ENCODE peak calls at places on chromosomes 4 and X, in four cellular contexts. One of them, this sample, is unnamed.

GRCh38 chr4:108359936-108360681 is 191.4 kb upstream of the LEF1 start:
- DNase-seq in NCI-H1417: no peak
- DNase-seq in C1 segment of cervical spinal cord: no peak
- DNase-seq in iris pigment epithelial cell: no peak
- DNase-seq in this sample: peak

GRCh38 chr4:123505457-123506310 is 109.1 kb downstream of the SPRY1 start:
- DNase-seq in NCI-H1417: peak
- DNase-seq in C1 segment of cervical spinal cord: peak
- DNase-seq in iris pigment epithelial cell: peak
- DNase-seq in this sample: peak

GRCh38 chr4:105346869-105347268 is 127.0 kb downstream of the PPA2 start:
- DNase-seq in NCI-H1417: no peak
- DNase-seq in C1 segment of cervical spinal cord: no peak
- DNase-seq in iris pigment epithelial cell: no peak
- DNase-seq in this sample: no peak

GRCh38 chrX:45699158-45699557 is 498.5 kb upstream of the DIPK2B start:
- DNase-seq in NCI-H1417: no peak
- DNase-seq in C1 segment of cervical spinal cord: no peak
- DNase-seq in iris pigment epithelial cell: peak
- DNase-seq in this sample: peak

GRCh38 chrX:155966876-155967275 is 30.6 kb upstream of the IL9R start:
- DNase-seq in NCI-H1417: peak
- DNase-seq in C1 segment of cervical spinal cord: no peak
- DNase-seq in iris pigment epithelial cell: peak
- DNase-seq in this sample: peak

GRCh38 chr4:77817304-77818076 is 1.7 kb downstream of the CNOT6L start:
- DNase-seq in NCI-H1417: peak
- DNase-seq in C1 segment of cervical spinal cord: no peak
- DNase-seq in iris pigment epithelial cell: no peak
- DNase-seq in this sample: peak

GRCh38 chrX:10795721-10796120 is 175.3 kb upstream of the MID1 start:
- DNase-seq in NCI-H1417: no peak
- DNase-seq in C1 segment of cervical spinal cord: no peak
- DNase-seq in iris pigment epithelial cell: no peak
- DNase-seq in this sample: no peak

GRCh38 chr4:26938516-26938915 is 77.9 kb downstream of the STIM2 start:
- DNase-seq in NCI-H1417: no peak
- DNase-seq in C1 segment of cervical spinal cord: no peak
- DNase-seq in iris pigment epithelial cell: no peak
- DNase-seq in this sample: no peak

GRCh38 chr4:744212-744841 is 38.7 kb downstream of the PCGF3 start:
- DNase-seq in NCI-H1417: no peak
- DNase-seq in C1 segment of cervical spinal cord: no peak
- DNase-seq in iris pigment epithelial cell: no peak
- DNase-seq in this sample: no peak

GRCh38 chrX:18981124-18981807 is 2.6 kb downstream of the PHKA2 start:
- DNase-seq in NCI-H1417: no peak
- DNase-seq in C1 segment of cervical spinal cord: no peak
- DNase-seq in iris pigment epithelial cell: no peak
- DNase-seq in this sample: no peak

GRCh38 chrX:54721424-54721823 is 76.6 kb downstream of the ITIH6 start:
- DNase-seq in NCI-H1417: no peak
- DNase-seq in C1 segment of cervical spinal cord: no peak
- DNase-seq in iris pigment epithelial cell: no peak
- DNase-seq in this sample: peak

GRCh38 chrX:27336466-27337091 is 126.6 kb downstream of the PPP4R3C start:
- DNase-seq in NCI-H1417: peak
- DNase-seq in C1 segment of cervical spinal cord: no peak
- DNase-seq in iris pigment epithelial cell: peak
- DNase-seq in this sample: peak

GRCh38 chr4:13170131-13170530 is 314.0 kb downstream of the RAB28 start:
- DNase-seq in NCI-H1417: no peak
- DNase-seq in C1 segment of cervical spinal cord: no peak
- DNase-seq in iris pigment epithelial cell: no peak
- DNase-seq in this sample: no peak

GRCh38 chr4:137203601-137204000 is 328.7 kb downstream of the PCDH18 start:
- DNase-seq in NCI-H1417: no peak
- DNase-seq in C1 segment of cervical spinal cord: no peak
- DNase-seq in iris pigment epithelial cell: peak
- DNase-seq in this sample: peak

GRCh38 chr4:174697164-174697563 is 131.9 kb downstream of the GLRA3 start:
- DNase-seq in NCI-H1417: no peak
- DNase-seq in C1 segment of cervical spinal cord: no peak
- DNase-seq in iris pigment epithelial cell: peak
- DNase-seq in this sample: no peak

GRCh38 chr4:125317526-125317880 is 2.7 kb downstream of the FAT4 start:
- DNase-seq in NCI-H1417: peak
- DNase-seq in C1 segment of cervical spinal cord: no peak
- DNase-seq in iris pigment epithelial cell: peak
- DNase-seq in this sample: peak